ENCODE peak calls at places on chromosomes 5 and 9, in five cellular contexts. One of them, this sample, is unnamed.

GRCh38 chr9:113935677-113936380 is 59.7 kb downstream of the ZNF618 start:
- DNase-seq in HCT116: no peak
- DNase-seq in H1: no peak
- DNase-seq in K562: no peak
- DNase-seq in GM12878: no peak
- DNase-seq in this sample: no peak

GRCh38 chr5:44443172-44443571 is 54.0 kb upstream of the FGF10 start:
- DNase-seq in K562: no peak
- DNase-seq in H1: no peak
- DNase-seq in HCT116: no peak
- DNase-seq in GM12878: no peak
- DNase-seq in this sample: no peak

GRCh38 chr5:4949108-4949507 is 191.0 kb upstream of the ADAMTS16 start:
- DNase-seq in HCT116: no peak
- DNase-seq in K562: no peak
- DNase-seq in H1: no peak
- DNase-seq in GM12878: no peak
- DNase-seq in this sample: no peak

GRCh38 chr5:159010611-159011497 is 88.9 kb downstream of the EBF1 start:
- DNase-seq in K562: no peak
- DNase-seq in HCT116: no peak
- DNase-seq in GM12878: peak
- DNase-seq in H1: no peak
- DNase-seq in this sample: no peak

GRCh38 chr9:20987521-20987920 is 43.9 kb downstream of the HACD4 start:
- DNase-seq in GM12878: no peak
- DNase-seq in K562: no peak
- DNase-seq in HCT116: no peak
- DNase-seq in H1: no peak
- DNase-seq in this sample: no peak

GRCh38 chr9:129995409-129996160 is 47.4 kb downstream of the FNBP1 start:
- DNase-seq in HCT116: no peak
- DNase-seq in GM12878: no peak
- DNase-seq in K562: peak
- DNase-seq in H1: no peak
- DNase-seq in this sample: no peak

GRCh38 chr9:78972303-78973002 is 599.3 kb upstream of the TLE4 start:
- DNase-seq in H1: no peak
- DNase-seq in K562: no peak
- DNase-seq in HCT116: no peak
- DNase-seq in GM12878: no peak
- DNase-seq in this sample: no peak

GRCh38 chr5:175859916-175860315 is 11.5 kb upstream of the CPLX2 start:
- DNase-seq in K562: no peak
- DNase-seq in GM12878: no peak
- DNase-seq in HCT116: no peak
- DNase-seq in H1: no peak
- DNase-seq in this sample: no peak

GRCh38 chr9:74499111-74499601 is 2.0 kb downstream of the RORB start:
- DNase-seq in GM12878: no peak
- DNase-seq in K562: no peak
- DNase-seq in H1: no peak
- DNase-seq in HCT116: no peak
- DNase-seq in this sample: no peak

GRCh38 chr5:40503438-40503837 is 176.3 kb upstream of the PTGER4 start:
- DNase-seq in H1: no peak
- DNase-seq in HCT116: no peak
- DNase-seq in K562: no peak
- DNase-seq in GM12878: no peak
- DNase-seq in this sample: no peak

GRCh38 chr9:15416880-15417279 is 5.8 kb upstream of the SNAPC3 start:
- DNase-seq in HCT116: no peak
- DNase-seq in GM12878: no peak
- DNase-seq in K562: peak
- DNase-seq in H1: no peak
- DNase-seq in this sample: peak

DNA sequence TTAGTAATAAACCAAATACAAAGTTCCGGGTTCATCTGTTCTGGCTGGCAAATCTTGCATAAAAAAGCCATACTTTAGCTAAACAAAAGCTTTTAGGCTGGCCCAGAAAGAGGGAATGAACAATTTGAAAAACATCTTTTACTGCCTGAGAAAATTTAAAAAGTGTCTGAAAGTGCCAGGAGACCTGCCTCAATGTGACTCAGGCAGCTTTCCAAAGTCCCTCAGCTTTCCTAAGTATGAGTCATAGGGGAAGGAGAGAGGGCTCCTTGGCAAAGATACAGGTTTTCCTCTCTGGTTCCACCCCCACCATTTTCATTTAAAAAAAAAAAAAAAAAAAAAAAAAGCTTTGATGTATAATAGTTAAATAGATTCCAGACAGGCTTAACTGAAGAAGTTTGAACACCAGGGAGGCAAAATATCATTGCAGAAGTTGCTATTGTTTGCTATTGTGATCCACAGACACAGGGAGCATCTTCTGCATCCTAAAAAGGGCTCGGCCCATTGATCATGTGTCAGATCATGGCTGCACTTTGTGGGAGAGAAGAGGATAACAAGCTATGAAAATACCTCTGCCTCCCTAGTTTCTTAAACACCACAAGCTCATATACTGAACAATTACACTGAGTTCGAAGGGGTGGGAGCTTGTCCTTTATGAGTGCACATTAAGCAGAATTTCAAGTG is 71.5 kb downstream of the MRPS27 start:
- DNase-seq in HCT116: peak
- DNase-seq in GM12878: no peak
- DNase-seq in H1: no peak
- DNase-seq in K562: peak
- DNase-seq in this sample: no peak
- TF ChIP-seq CEBPB in HCT116: peak
- TF ChIP-seq CEBPB in GM12878: no peak
- TF ChIP-seq CEBPB in H1: no peak
- TF ChIP-seq CEBPB in K562: no peak
- TF ChIP-seq CEBPB in this sample: no peak

DNA sequence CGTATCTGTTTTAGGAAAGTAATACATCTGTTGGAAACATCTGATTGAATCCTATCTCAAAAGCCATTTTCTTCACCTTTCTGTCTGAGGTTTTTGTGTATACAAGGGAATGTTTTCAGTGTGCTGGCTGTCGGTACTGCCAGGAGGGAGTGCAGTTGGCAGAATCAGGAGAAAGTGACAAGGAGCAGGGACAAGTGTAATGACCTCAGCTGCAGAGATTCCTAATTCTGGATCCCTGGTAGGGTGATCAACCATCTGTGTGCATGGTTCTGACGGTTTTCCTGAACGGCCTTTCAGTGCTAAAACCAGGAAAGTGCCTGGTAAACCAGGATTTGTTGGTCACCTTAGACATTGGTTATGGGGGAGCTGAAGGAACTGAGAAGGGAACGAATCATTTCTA is 1.6 kb upstream of the GDA start:
- DNase-seq in HCT116: no peak
- DNase-seq in K562: no peak
- DNase-seq in H1: no peak
- DNase-seq in GM12878: no peak
- DNase-seq in this sample: no peak
- TF ChIP-seq POLR2AphosphoS5 in HCT116: no peak
- TF ChIP-seq POLR2AphosphoS5 in K562: no peak
- TF ChIP-seq POLR2AphosphoS5 in H1: no peak
- TF ChIP-seq POLR2AphosphoS5 in GM12878: no peak
- TF ChIP-seq POLR2AphosphoS5 in this sample: no peak

DNA sequence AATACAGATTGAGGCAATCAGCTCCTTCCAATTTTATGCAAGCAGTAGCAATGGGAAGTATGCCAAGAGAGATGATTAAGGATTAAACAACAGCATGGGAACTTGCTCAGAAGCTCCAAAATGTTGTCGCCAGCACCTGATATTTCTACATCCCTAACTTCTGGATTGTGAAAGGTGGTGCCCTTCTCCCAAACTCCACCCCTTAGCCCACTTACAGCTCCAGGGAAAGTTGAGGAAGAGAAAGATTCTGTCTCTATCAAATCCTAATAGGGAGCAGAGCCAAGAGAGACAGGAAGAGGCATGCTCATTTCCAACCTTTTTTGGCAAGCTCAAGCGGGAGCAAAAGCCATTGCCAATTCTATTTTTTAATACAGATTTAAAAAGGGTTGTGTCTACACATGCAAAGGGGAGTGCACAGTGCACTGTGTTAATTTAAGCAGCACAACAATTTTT is 92.4 kb upstream of the NR3C1 start:
- DNase-seq in HCT116: no peak
- DNase-seq in GM12878: no peak
- DNase-seq in K562: no peak
- DNase-seq in H1: no peak
- DNase-seq in this sample: no peak
- TF ChIP-seq CEBPB in HCT116: no peak
- TF ChIP-seq CEBPB in GM12878: no peak
- TF ChIP-seq CEBPB in K562: no peak
- TF ChIP-seq CEBPB in H1: no peak
- TF ChIP-seq CEBPB in this sample: no peak

GRCh38 chr5:131765261-131765660 is 31.6 kb downstream of the FNIP1 start:
- DNase-seq in HCT116: no peak
- DNase-seq in K562: no peak
- DNase-seq in GM12878: no peak
- DNase-seq in H1: no peak
- DNase-seq in this sample: no peak

GRCh38 chr5:131760793-131761192 is 36.0 kb downstream of the FNIP1 start:
- DNase-seq in HCT116: no peak
- DNase-seq in H1: no peak
- DNase-seq in GM12878: no peak
- DNase-seq in K562: no peak
- DNase-seq in this sample: no peak

GRCh38 chr5:131766689-131767088 is 30.1 kb downstream of the FNIP1 start:
- DNase-seq in K562: no peak
- DNase-seq in GM12878: no peak
- DNase-seq in H1: no peak
- DNase-seq in HCT116: no peak
- DNase-seq in this sample: no peak

GRCh38 chr5:131767891-131768290 is 28.9 kb downstream of the FNIP1 start:
- DNase-seq in H1: no peak
- DNase-seq in GM12878: no peak
- DNase-seq in K562: no peak
- DNase-seq in HCT116: no peak
- DNase-seq in this sample: no peak

GRCh38 chr5:131763968-131764367 is 32.8 kb downstream of the FNIP1 start:
- DNase-seq in GM12878: no peak
- DNase-seq in H1: no peak
- DNase-seq in HCT116: no peak
- DNase-seq in K562: no peak
- DNase-seq in this sample: no peak
- TF ChIP-seq POLR2AphosphoS5 in GM12878: no peak
- TF ChIP-seq POLR2AphosphoS5 in H1: no peak
- TF ChIP-seq POLR2AphosphoS5 in HCT116: no peak
- TF ChIP-seq POLR2AphosphoS5 in K562: no peak
- TF ChIP-seq POLR2AphosphoS5 in this sample: no peak

GRCh38 chr9:14313951-14314423 is at the start of gene NFIB:
- DNase-seq in GM12878: no peak
- DNase-seq in H1: no peak
- DNase-seq in K562: peak
- DNase-seq in HCT116: no peak
- DNase-seq in this sample: peak

GRCh38 chr9:14316574-14317304 is 2.8 kb upstream of the NFIB start:
- DNase-seq in H1: no peak
- DNase-seq in HCT116: no peak
- DNase-seq in K562: no peak
- DNase-seq in GM12878: no peak
- DNase-seq in this sample: no peak

GRCh38 chr9:14315754-14316573 is 2.0 kb upstream of the NFIB start:
- DNase-seq in H1: no peak
- DNase-seq in HCT116: no peak
- DNase-seq in K562: peak
- DNase-seq in GM12878: no peak
- DNase-seq in this sample: no peak

GRCh38 chr9:14314424-14314928 is 535 bp upstream of the NFIB start:
- DNase-seq in GM12878: no peak
- DNase-seq in H1: no peak
- DNase-seq in K562: peak
- DNase-seq in HCT116: peak
- DNase-seq in this sample: peak

DNA sequence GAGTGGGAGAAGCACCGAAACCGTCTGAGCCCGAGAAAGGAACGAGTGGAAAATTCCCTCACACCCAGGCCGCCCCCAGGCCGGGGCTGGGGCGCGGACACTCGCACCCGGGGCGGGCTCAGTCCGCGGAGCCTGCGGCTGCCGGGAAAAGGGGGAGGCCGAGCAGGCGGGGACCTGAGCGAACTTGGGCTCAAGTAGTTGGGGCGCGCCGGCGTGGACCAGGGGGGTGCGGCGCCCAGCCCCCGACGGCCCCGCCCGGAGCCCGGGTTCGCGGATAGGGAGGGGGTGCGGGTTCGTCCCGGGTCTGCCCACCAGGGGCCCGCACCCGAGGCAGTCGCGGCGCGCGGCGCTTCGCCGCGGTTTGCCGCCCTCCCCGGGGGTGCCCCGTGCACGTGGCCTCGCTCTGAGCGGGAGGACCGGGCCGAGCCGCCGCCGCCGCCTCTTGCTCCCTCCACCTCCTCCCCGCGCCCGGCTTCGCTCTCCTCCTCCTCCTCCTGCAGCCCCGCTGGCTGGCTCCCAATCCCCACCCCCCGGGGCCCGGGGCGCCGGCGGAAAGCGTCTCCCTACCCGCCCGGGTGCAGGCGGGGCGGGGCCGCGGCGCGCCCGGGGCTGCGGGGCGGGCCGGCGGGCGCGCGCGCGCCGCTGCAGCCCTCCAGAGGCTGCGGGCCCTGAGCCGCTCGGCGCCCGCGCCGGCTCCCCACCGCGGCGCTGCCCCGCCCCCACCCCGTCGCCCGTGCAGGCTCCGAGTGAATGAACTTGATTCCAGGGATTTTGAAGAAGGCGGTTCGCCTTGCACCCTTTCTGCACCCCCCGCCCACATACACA is 1.2 kb upstream of the NFIB start:
- DNase-seq in HCT116: no peak
- DNase-seq in GM12878: no peak
- DNase-seq in K562: peak
- DNase-seq in H1: no peak
- DNase-seq in this sample: peak
- TF ChIP-seq CEBPB in HCT116: no peak
- TF ChIP-seq CEBPB in GM12878: no peak
- TF ChIP-seq CEBPB in K562: no peak
- TF ChIP-seq CEBPB in H1: no peak
- TF ChIP-seq CEBPB in this sample: no peak

This sample was measured in HepG2.